ENCODE peak calls at places on chromosomes 12 and 14, in six cellular contexts. J is ovary, T is breast epithelium, N is Peyer's patch, M is uterus, A is heart left ventricle. S is an unnamed sample. For H3K4me1, the result is how much of the 10 kb centered on the place peaks cover.

GRCh38 chr12:7112041-7112440 is 3.0 kb upstream of the C1RL start:
- DNase-seq in J (no peak), T (no peak), N (no peak), M (no peak), A (no peak), S (no peak)

GRCh38 chr12:53981652-53982565 is 3.0 kb upstream of the HOXC10 start:
- DNase-seq in J (no peak), T (no peak), N (no peak), M (no peak), A (no peak), S (no peak)

GRCh38 chr12:10368206-10369171 is 21.4 kb downstream of the KLRK1 start:
- DNase-seq in J (peak), T (no peak), N (no peak), M (no peak), A (no peak), S (no peak)

GRCh38 chr12:114700392-114701103 is 16.6 kb upstream of the TBX3 start:
- DNase-seq in J (no peak), T (no peak), N (no peak), M (no peak), A (no peak), S (no peak)

GRCh38 chr14:92601757-92602417 is 88.3 kb downstream of the RIN3 start:
- DNase-seq in J (no peak), T (no peak), N (no peak), M (no peak), A (no peak), S (no peak)

GRCh38 chr12:131039551-131039950 is 85.8 kb downstream of the ADGRD1 start:
- DNase-seq in J (no peak), T (no peak), N (no peak), M (no peak), A (peak), S (no peak)

GRCh38 chr12:68236421-68237059 is 10.9 kb upstream of the IL26 start:
- DNase-seq in J (no peak), T (no peak), N (no peak), M (no peak), A (no peak), S (no peak)

GRCh38 chr12:63955831-63956685 is 111.6 kb downstream of the SRGAP1 start:
- DNase-seq in J (no peak), T (no peak), N (no peak), M (peak), A (no peak), S (no peak)

GRCh38 chr14:45891417-45892080 is 638.5 kb upstream of the MIS18BP1 start:
- DNase-seq in J (peak), T (no peak), N (peak), M (peak), A (no peak), S (no peak)

GRCh38 chr12:108390495-108391203 is 51.5 kb upstream of the CMKLR1 start:
- DNase-seq in J (no peak), T (no peak), N (no peak), M (peak), A (no peak), S (no peak)

GRCh38 chr14:102908766-102909455 is 13.6 kb upstream of the AMN start:
- DNase-seq in J (no peak), T (no peak), N (peak), M (no peak), A (no peak), S (no peak)
- TF ChIP-seq POLR2A in J (no peak), T (no peak), N (no peak), M (no peak), A (no peak), S (no peak)

DNA sequence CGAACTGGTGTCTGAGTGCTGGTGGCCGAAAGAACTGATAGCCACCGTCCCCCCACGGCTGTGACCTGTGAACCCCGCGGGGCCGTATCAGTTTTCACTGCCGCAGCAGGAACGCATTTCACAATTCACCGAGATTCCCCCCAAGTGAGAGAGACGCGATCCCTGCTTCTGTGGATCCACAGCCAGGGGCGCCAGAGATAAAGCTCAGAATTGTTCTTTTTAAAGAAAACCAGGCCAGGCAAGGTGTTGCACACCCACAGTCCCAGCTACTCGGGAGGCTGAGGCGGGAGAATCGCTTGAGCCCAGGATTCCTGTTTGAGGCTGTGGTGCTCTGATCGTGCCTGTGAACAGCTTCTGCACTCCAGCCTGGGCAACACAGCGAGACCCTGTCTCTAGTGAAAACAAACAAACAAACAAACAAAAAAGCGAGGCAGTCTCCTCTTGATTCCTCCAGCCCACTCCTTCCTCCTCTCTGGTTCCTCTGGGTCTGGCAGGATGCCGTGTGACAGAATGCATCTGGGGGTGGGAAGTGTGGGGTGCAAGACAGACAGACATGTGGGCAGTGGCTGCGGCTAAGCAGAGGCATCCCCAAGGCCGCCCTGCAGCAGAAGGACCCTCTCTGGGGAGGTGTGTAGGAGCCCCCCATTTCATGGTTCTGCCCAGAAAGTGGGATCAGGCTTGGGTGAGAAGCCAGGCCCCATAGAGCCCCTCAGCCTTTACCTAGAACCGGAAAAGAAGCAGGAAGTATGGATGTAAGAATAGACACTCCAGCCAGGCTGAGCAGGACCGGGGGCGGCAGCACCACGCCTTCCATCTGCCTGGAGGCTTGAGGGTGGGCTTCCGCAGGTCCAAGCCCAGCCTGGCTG is 39.2 kb upstream of the PPP1R13B start:
- DNase-seq in J (no peak), T (no peak), N (no peak), M (no peak), A (no peak), S (no peak)
- TF ChIP-seq CTCF in J (peak), T (no peak), N (no peak), M (peak), A (no peak), S (no peak)

GRCh38 chr14:76974365-76974764 is 54.1 kb downstream of the IRF2BPL start:
- DNase-seq in J (no peak), T (no peak), N (no peak), M (no peak), A (no peak), S (no peak)
- H3K4me1 ChIP-seq in J (under half), T (under half), N (under half), M (under half), A (under half), S (under half)

GRCh38 chr12:52945389-52946232 is 3.3 kb upstream of the KRT18 start:
- DNase-seq in J (no peak), T (no peak), N (peak), M (no peak), A (no peak), S (no peak)
- TF ChIP-seq POLR2A in J (no peak), T (no peak), N (no peak), M (no peak), A (no peak), S (no peak)

S was measured in vagina.